ENCODE peak calls at places on chromosomes 3 and 15, in five cellular contexts. M is tibial artery; Y is NCI-H1105 treated with DMSO at 0.1 percent for 48 hours; D is activated CD4-positive, alpha-beta T cell treated with anti-CD3 and anti-CD28 coated beads for 4 hours; P is DMS79 treated with DMSO at 0.1 percent for 48 hours. O is an unnamed sample.

GRCh38 chr3:148600902-148601765 is 96.6 kb upstream of the AGTR1 start:
- DNase-seq in M (no peak), Y (no peak), D (no peak), P (no peak), O (no peak)

GRCh38 chr3:129975332-129976090 is 991 bp downstream of the TRH start:
- DNase-seq in M (peak; percentile 29), Y (peak; percentile 56), D (no peak), P (no peak), O (no peak)

GRCh38 chr3:58144478-58145142 is 66.2 kb downstream of the DNASE1L3 start:
- DNase-seq in M (no peak), Y (no peak), D (no peak), P (no peak), O (no peak)

GRCh38 chr15:76147906-76148553 is 88.2 kb downstream of the TMEM266 start:
- DNase-seq in M (no peak), Y (peak; percentile 4), D (peak; percentile 65), P (peak; percentile 1), O (no peak)

GRCh38 chr3:63343674-63344073 is 65.6 kb downstream of the SYNPR start:
- DNase-seq in M (peak; percentile 70), Y (peak; percentile 91), D (no peak), P (peak; percentile 29), O (peak; percentile 57)

GRCh38 chr3:39911465-39912309 is 102.3 kb downstream of the MYRIP start:
- DNase-seq in M (no peak), Y (no peak), D (no peak), P (no peak), O (no peak)

GRCh38 chr3:126835472-126836219 is 131.6 kb downstream of the CHCHD6 start:
- DNase-seq in M (no peak), Y (no peak), D (no peak), P (peak; percentile 17), O (no peak)

GRCh38 chr3:186849392-186849975 is 7.0 kb downstream of the ADIPOQ start:
- DNase-seq in M (no peak), Y (peak; percentile 76), D (no peak), P (peak; percentile 35), O (no peak)

GRCh38 chr15:40340740-40341400 is at the start of gene CCDC9B:
- DNase-seq in M (peak; percentile 92), Y (peak; percentile 69), D (no peak), P (peak; percentile 68), O (no peak)

GRCh38 chr3:129481783-129482332 is 41.8 kb downstream of the IFT122 start:
- DNase-seq in M (peak; percentile 73), Y (no peak), D (peak; percentile 45), P (no peak), O (peak; percentile 36)

GRCh38 chr3:173589116-173589515 is 191.6 kb downstream of the NLGN1 start:
- DNase-seq in M (no peak), Y (no peak), D (no peak), P (no peak), O (no peak)

GRCh38 chr3:72447059-72447946 is 400.9 kb downstream of the SHQ1 start:
- DNase-seq in M (peak; percentile 86), Y (peak; percentile 66), D (peak; percentile 92), P (peak; percentile 27), O (peak; percentile 46)

GRCh38 chr15:60840306-60840702 is 361.4 kb upstream of the ICE2 start:
- DNase-seq in M (no peak), Y (no peak), D (no peak), P (no peak), O (no peak)

GRCh38 chr15:101043911-101044624 is 124.9 kb downstream of the LRRK1 start:
- DNase-seq in M (peak; percentile 12), Y (no peak), D (no peak), P (no peak), O (no peak)

GRCh38 chr15:36185438-36185837 is 394.0 kb upstream of the CDIN1 start:
- DNase-seq in M (no peak), Y (no peak), D (no peak), P (no peak), O (no peak)

GRCh38 chr3:141644931-141645330 is 93.2 kb upstream of the RNF7 start:
- DNase-seq in M (peak; percentile 79), Y (peak; percentile 8), D (peak; percentile 68), P (no peak), O (no peak)

GRCh38 chr15:81301815-81302399 is 22.0 kb downstream of the STARD5 start:
- DNase-seq in M (no peak), Y (no peak), D (no peak), P (no peak), O (no peak)

GRCh38 chr3:129352045-129352444 is 73.4 kb downstream of the HMCES start:
- DNase-seq in M (no peak), Y (no peak), D (no peak), P (no peak), O (no peak)

GRCh38 chr3:44065311-44065710 is 176.4 kb upstream of the TOPAZ1 start:
- DNase-seq in M (no peak), Y (peak; percentile 84), D (no peak), P (peak; percentile 65), O (no peak)

GRCh38 chr3:37321863-37322262 is 147.5 kb upstream of the LRRFIP2 start:
- DNase-seq in M (no peak), Y (no peak), D (no peak), P (no peak), O (no peak)

GRCh38 chr15:66387176-66388056 is 704 bp downstream of the MAP2K1 start:
- DNase-seq in M (peak; percentile 62), Y (peak; percentile 53), D (peak; percentile 81), P (no peak), O (peak; percentile 29)

GRCh38 chr15:45834622-45835021 is 199.8 kb downstream of the SQOR start:
- DNase-seq in M (no peak), Y (no peak), D (no peak), P (no peak), O (no peak)

GRCh38 chr15:98177950-98178848 is 217.7 kb downstream of the ARRDC4 start:
- DNase-seq in M (no peak), Y (peak; percentile 20), D (peak; percentile 14), P (peak; percentile 1), O (peak; percentile 24)

GRCh38 chr3:58346368-58346767 is 13.7 kb downstream of the PXK start:
- DNase-seq in M (no peak), Y (no peak), D (no peak), P (no peak), O (no peak)

GRCh38 chr15:69380726-69381105 is 33.4 kb upstream of the KIF23 start:
- DNase-seq in M (no peak), Y (no peak), D (no peak), P (no peak), O (no peak)

GRCh38 chr3:10619989-10620832 is 114.8 kb upstream of the ATP2B2 start:
- DNase-seq in M (no peak), Y (no peak), D (no peak), P (no peak), O (no peak)

GRCh38 chr15:90103669-90104329 is 1.5 kb upstream of the IDH2 start:
- DNase-seq in M (no peak), Y (no peak), D (no peak), P (no peak), O (no peak)

GRCh38 chr3:98371186-98371585 is 17.5 kb downstream of the OR5K4 start:
- DNase-seq in M (no peak), Y (no peak), D (no peak), P (no peak), O (no peak)

GRCh38 chr3:132716372-132716771 is 5.8 kb downstream of the NPHP3 start:
- DNase-seq in M (no peak), Y (no peak), D (no peak), P (no peak), O (no peak)

GRCh38 chr3:10263549-10264363 is 15.5 kb downstream of the TATDN2 start:
- DNase-seq in M (no peak), Y (no peak), D (peak; percentile 69), P (no peak), O (no peak)

GRCh38 chr3:159913712-159914414 is 74.8 kb upstream of the IL12A start:
- DNase-seq in M (no peak), Y (no peak), D (no peak), P (no peak), O (no peak)

GRCh38 chr3:146747928-146748327 is 142.8 kb upstream of the PLSCR5 start:
- DNase-seq in M (no peak), Y (peak; percentile 32), D (no peak), P (no peak), O (no peak)

GRCh38 chr15:76837474-76837873 is 67.7 kb downstream of the SCAPER start:
- DNase-seq in M (no peak), Y (no peak), D (no peak), P (no peak), O (no peak)

GRCh38 chr3:24435581-24435980 is 59.1 kb downstream of the THRB start:
- DNase-seq in M (no peak), Y (no peak), D (no peak), P (no peak), O (no peak)

O was measured in epithelial cell of prostate.